ENCODE peak calls at places on chromosomes 11 and 22, in four cellular contexts. Z, D, K and A are unnamed samples.

GRCh38 chr11:2589538-2589934 is 110.3 kb downstream of the KCNQ1OT1 start:
- DNase-seq in Z (no peak), D (no peak), K (no peak), A (peak)

GRCh38 chr11:5992604-5993251 is 5.9 kb upstream of the OR52L1 start:
- DNase-seq in Z (peak), D (no peak), K (no peak), A (no peak)

GRCh38 chr22:30304495-30305244 is 15.4 kb upstream of the CASTOR1 start:
- DNase-seq in Z (peak), D (no peak), K (no peak), A (no peak)

GRCh38 chr22:37442537-37442936 is 15.3 kb upstream of the ELFN2 start:
- DNase-seq in Z (peak), D (no peak), K (no peak), A (no peak)

GRCh38 chr11:31817054-31817620 is 6.0 kb upstream of the PAX6 start:
- DNase-seq in Z (peak), D (no peak), K (peak), A (no peak)

GRCh38 chr11:278001-278951 is at the start of gene NLRP6:
- DNase-seq in Z (no peak), D (no peak), K (peak), A (no peak)

GRCh38 chr11:101907826-101908225 is 7.0 kb upstream of the CEP126 start:
- DNase-seq in Z (no peak), D (no peak), K (no peak), A (no peak)

GRCh38 chr11:16933756-16934603 is 80.2 kb downstream of the PLEKHA7 start:
- DNase-seq in Z (no peak), D (no peak), K (no peak), A (no peak)

GRCh38 chr22:37526376-37526775 is 7.2 kb upstream of the CARD10 start:
- DNase-seq in Z (peak), D (no peak), K (no peak), A (peak)

GRCh38 chr11:68446046-68446725 is 14.4 kb upstream of the PPP6R3 start:
- DNase-seq in Z (no peak), D (no peak), K (no peak), A (peak)

GRCh38 chr11:93741882-93742226 is 382 bp downstream of the C11orf54 start:
- DNase-seq in Z (no peak), D (no peak), K (peak), A (no peak)

GRCh38 chr11:15742626-15743243 is 613.6 kb downstream of the SOX6 start:
- DNase-seq in Z (no peak), D (no peak), K (no peak), A (no peak)